ENCODE peak calls at places on chromosomes 1 and 21, in nine cellular contexts. One of them, this sample, is unnamed.

GRCh38 chr1:1616045-1616821 is 933 bp downstream of the MIB2 start:
- DNase-seq in non-pigmented ciliary epithelial cell: no peak
- DNase-seq in GM13976: peak; percentile 73
- DNase-seq in mesenteric fat pad: no peak
- DNase-seq in EH: peak; percentile 46
- DNase-seq in hypothalamus: no peak
- DNase-seq in left lung: no peak
- DNase-seq in stimulated activated CD4-positive, alpha-beta T cell treated with anti-CD3 and anti-CD28 coated beads, Interleukin-15, amount 100 ng/mL, for 1 hour: no peak
- DNase-seq in T-helper 9 cell: peak; percentile 44
- DNase-seq in this sample: peak; percentile 67

GRCh38 chr1:204314209-204314892 is 45.4 kb downstream of the PLEKHA6 start:
- DNase-seq in mesenteric fat pad: no peak
- DNase-seq in left lung: no peak
- DNase-seq in stimulated activated CD4-positive, alpha-beta T cell treated with anti-CD3 and anti-CD28 coated beads, Interleukin-15, amount 100 ng/mL, for 1 hour: no peak
- DNase-seq in hypothalamus: no peak
- DNase-seq in T-helper 9 cell: no peak
- DNase-seq in EH: no peak
- DNase-seq in non-pigmented ciliary epithelial cell: no peak
- DNase-seq in GM13976: no peak
- DNase-seq in this sample: no peak

GRCh38 chr21:42388740-42389448 is 7.0 kb downstream of the TMPRSS3 start:
- DNase-seq in GM13976: no peak
- DNase-seq in stimulated activated CD4-positive, alpha-beta T cell treated with anti-CD3 and anti-CD28 coated beads, Interleukin-15, amount 100 ng/mL, for 1 hour: no peak
- DNase-seq in hypothalamus: no peak
- DNase-seq in EH: no peak
- DNase-seq in non-pigmented ciliary epithelial cell: no peak
- DNase-seq in T-helper 9 cell: no peak
- DNase-seq in mesenteric fat pad: no peak
- DNase-seq in left lung: no peak
- DNase-seq in this sample: no peak

GRCh38 chr1:27658951-27659496 is 13.0 kb downstream of the IFI6 start:
- DNase-seq in GM13976: peak; percentile 49
- DNase-seq in T-helper 9 cell: no peak
- DNase-seq in stimulated activated CD4-positive, alpha-beta T cell treated with anti-CD3 and anti-CD28 coated beads, Interleukin-15, amount 100 ng/mL, for 1 hour: peak; percentile 22
- DNase-seq in EH: peak; percentile 94
- DNase-seq in mesenteric fat pad: no peak
- DNase-seq in non-pigmented ciliary epithelial cell: no peak
- DNase-seq in left lung: no peak
- DNase-seq in hypothalamus: no peak
- DNase-seq in this sample: peak; percentile 45

GRCh38 chr1:117959364-117959763 is 29.8 kb downstream of the WDR3 start:
- DNase-seq in GM13976: no peak
- DNase-seq in T-helper 9 cell: no peak
- DNase-seq in non-pigmented ciliary epithelial cell: peak; percentile 22
- DNase-seq in mesenteric fat pad: no peak
- DNase-seq in stimulated activated CD4-positive, alpha-beta T cell treated with anti-CD3 and anti-CD28 coated beads, Interleukin-15, amount 100 ng/mL, for 1 hour: no peak
- DNase-seq in EH: peak; percentile 76
- DNase-seq in hypothalamus: no peak
- DNase-seq in left lung: no peak
- DNase-seq in this sample: no peak

GRCh38 chr21:28742527-28742926 is 250.2 kb downstream of the LTN1 start:
- DNase-seq in stimulated activated CD4-positive, alpha-beta T cell treated with anti-CD3 and anti-CD28 coated beads, Interleukin-15, amount 100 ng/mL, for 1 hour: no peak
- DNase-seq in non-pigmented ciliary epithelial cell: no peak
- DNase-seq in GM13976: no peak
- DNase-seq in mesenteric fat pad: no peak
- DNase-seq in EH: peak; percentile 75
- DNase-seq in T-helper 9 cell: no peak
- DNase-seq in left lung: no peak
- DNase-seq in hypothalamus: no peak
- DNase-seq in this sample: no peak

GRCh38 chr1:152053375-152053774 is 16.6 kb upstream of the S100A11 start:
- DNase-seq in stimulated activated CD4-positive, alpha-beta T cell treated with anti-CD3 and anti-CD28 coated beads, Interleukin-15, amount 100 ng/mL, for 1 hour: no peak
- DNase-seq in T-helper 9 cell: no peak
- DNase-seq in GM13976: no peak
- DNase-seq in non-pigmented ciliary epithelial cell: no peak
- DNase-seq in EH: no peak
- DNase-seq in hypothalamus: no peak
- DNase-seq in left lung: no peak
- DNase-seq in mesenteric fat pad: no peak
- DNase-seq in this sample: no peak

GRCh38 chr1:51957618-51958017 is 32.9 kb downstream of the RAB3B start:
- DNase-seq in EH: no peak
- DNase-seq in GM13976: no peak
- DNase-seq in non-pigmented ciliary epithelial cell: no peak
- DNase-seq in T-helper 9 cell: no peak
- DNase-seq in mesenteric fat pad: no peak
- DNase-seq in hypothalamus: no peak
- DNase-seq in stimulated activated CD4-positive, alpha-beta T cell treated with anti-CD3 and anti-CD28 coated beads, Interleukin-15, amount 100 ng/mL, for 1 hour: no peak
- DNase-seq in left lung: no peak
- DNase-seq in this sample: no peak

GRCh38 chr1:65896721-65897120 is 104.0 kb downstream of the PDE4B start:
- DNase-seq in non-pigmented ciliary epithelial cell: no peak
- DNase-seq in left lung: no peak
- DNase-seq in T-helper 9 cell: no peak
- DNase-seq in hypothalamus: no peak
- DNase-seq in GM13976: no peak
- DNase-seq in EH: peak; percentile 40
- DNase-seq in mesenteric fat pad: no peak
- DNase-seq in stimulated activated CD4-positive, alpha-beta T cell treated with anti-CD3 and anti-CD28 coated beads, Interleukin-15, amount 100 ng/mL, for 1 hour: no peak
- DNase-seq in this sample: no peak

GRCh38 chr1:172266528-172267174 is 153.8 kb upstream of the C1orf105 start:
- DNase-seq in mesenteric fat pad: no peak
- DNase-seq in non-pigmented ciliary epithelial cell: no peak
- DNase-seq in T-helper 9 cell: no peak
- DNase-seq in GM13976: no peak
- DNase-seq in EH: no peak
- DNase-seq in left lung: no peak
- DNase-seq in stimulated activated CD4-positive, alpha-beta T cell treated with anti-CD3 and anti-CD28 coated beads, Interleukin-15, amount 100 ng/mL, for 1 hour: no peak
- DNase-seq in hypothalamus: no peak
- DNase-seq in this sample: no peak

GRCh38 chr1:204046346-204046745 is 26.6 kb upstream of the SOX13 start:
- DNase-seq in T-helper 9 cell: no peak
- DNase-seq in stimulated activated CD4-positive, alpha-beta T cell treated with anti-CD3 and anti-CD28 coated beads, Interleukin-15, amount 100 ng/mL, for 1 hour: no peak
- DNase-seq in hypothalamus: no peak
- DNase-seq in left lung: no peak
- DNase-seq in non-pigmented ciliary epithelial cell: no peak
- DNase-seq in mesenteric fat pad: peak; percentile 81
- DNase-seq in EH: no peak
- DNase-seq in GM13976: no peak
- DNase-seq in this sample: no peak

GRCh38 chr1:209667103-209667502 is 8.1 kb upstream of the G0S2 start:
- DNase-seq in left lung: no peak
- DNase-seq in EH: no peak
- DNase-seq in GM13976: no peak
- DNase-seq in T-helper 9 cell: no peak
- DNase-seq in mesenteric fat pad: no peak
- DNase-seq in stimulated activated CD4-positive, alpha-beta T cell treated with anti-CD3 and anti-CD28 coated beads, Interleukin-15, amount 100 ng/mL, for 1 hour: no peak
- DNase-seq in hypothalamus: no peak
- DNase-seq in non-pigmented ciliary epithelial cell: no peak
- DNase-seq in this sample: no peak

GRCh38 chr1:67807282-67807681 is 26.0 kb downstream of the GNG12 start:
- DNase-seq in mesenteric fat pad: no peak
- DNase-seq in EH: no peak
- DNase-seq in stimulated activated CD4-positive, alpha-beta T cell treated with anti-CD3 and anti-CD28 coated beads, Interleukin-15, amount 100 ng/mL, for 1 hour: no peak
- DNase-seq in GM13976: no peak
- DNase-seq in non-pigmented ciliary epithelial cell: no peak
- DNase-seq in T-helper 9 cell: no peak
- DNase-seq in left lung: no peak
- DNase-seq in hypothalamus: no peak
- DNase-seq in this sample: no peak

GRCh38 chr1:39692152-39693064 is 1.2 kb upstream of the HPCAL4 start:
- DNase-seq in T-helper 9 cell: peak; percentile 17
- DNase-seq in left lung: peak; percentile 60
- DNase-seq in stimulated activated CD4-positive, alpha-beta T cell treated with anti-CD3 and anti-CD28 coated beads, Interleukin-15, amount 100 ng/mL, for 1 hour: no peak
- DNase-seq in hypothalamus: no peak
- DNase-seq in non-pigmented ciliary epithelial cell: no peak
- DNase-seq in mesenteric fat pad: peak; percentile 86
- DNase-seq in GM13976: no peak
- DNase-seq in EH: no peak
- DNase-seq in this sample: no peak

GRCh38 chr1:5939268-5940060 is 52.8 kb downstream of the NPHP4 start:
- DNase-seq in stimulated activated CD4-positive, alpha-beta T cell treated with anti-CD3 and anti-CD28 coated beads, Interleukin-15, amount 100 ng/mL, for 1 hour: no peak
- DNase-seq in non-pigmented ciliary epithelial cell: no peak
- DNase-seq in EH: no peak
- DNase-seq in left lung: no peak
- DNase-seq in T-helper 9 cell: no peak
- DNase-seq in hypothalamus: no peak
- DNase-seq in GM13976: no peak
- DNase-seq in mesenteric fat pad: no peak
- DNase-seq in this sample: peak; percentile 8

GRCh38 chr1:24901791-24902470 is 28.1 kb downstream of the RUNX3 start:
- DNase-seq in T-helper 9 cell: no peak
- DNase-seq in hypothalamus: no peak
- DNase-seq in mesenteric fat pad: peak; percentile 85
- DNase-seq in GM13976: peak; percentile 43
- DNase-seq in non-pigmented ciliary epithelial cell: no peak
- DNase-seq in stimulated activated CD4-positive, alpha-beta T cell treated with anti-CD3 and anti-CD28 coated beads, Interleukin-15, amount 100 ng/mL, for 1 hour: no peak
- DNase-seq in EH: no peak
- DNase-seq in left lung: peak; percentile 26
- DNase-seq in this sample: peak; percentile 17

GRCh38 chr1:23837905-23838304 is 12.7 kb upstream of the HMGCL start:
- DNase-seq in GM13976: no peak
- DNase-seq in stimulated activated CD4-positive, alpha-beta T cell treated with anti-CD3 and anti-CD28 coated beads, Interleukin-15, amount 100 ng/mL, for 1 hour: no peak
- DNase-seq in left lung: no peak
- DNase-seq in non-pigmented ciliary epithelial cell: no peak
- DNase-seq in T-helper 9 cell: no peak
- DNase-seq in mesenteric fat pad: no peak
- DNase-seq in hypothalamus: no peak
- DNase-seq in EH: peak; percentile 2
- DNase-seq in this sample: no peak

GRCh38 chr1:29397256-29397590 is 160.9 kb downstream of the PTPRU start:
- DNase-seq in non-pigmented ciliary epithelial cell: no peak
- DNase-seq in mesenteric fat pad: peak; percentile 67
- DNase-seq in left lung: no peak
- DNase-seq in EH: no peak
- DNase-seq in hypothalamus: no peak
- DNase-seq in GM13976: no peak
- DNase-seq in stimulated activated CD4-positive, alpha-beta T cell treated with anti-CD3 and anti-CD28 coated beads, Interleukin-15, amount 100 ng/mL, for 1 hour: no peak
- DNase-seq in T-helper 9 cell: no peak
- DNase-seq in this sample: no peak

GRCh38 chr1:23548704-23549143 is 10.6 kb downstream of the ID3 start:
- DNase-seq in mesenteric fat pad: no peak
- DNase-seq in left lung: no peak
- DNase-seq in non-pigmented ciliary epithelial cell: no peak
- DNase-seq in stimulated activated CD4-positive, alpha-beta T cell treated with anti-CD3 and anti-CD28 coated beads, Interleukin-15, amount 100 ng/mL, for 1 hour: no peak
- DNase-seq in T-helper 9 cell: no peak
- DNase-seq in GM13976: no peak
- DNase-seq in hypothalamus: no peak
- DNase-seq in EH: peak; percentile 54
- DNase-seq in this sample: no peak

GRCh38 chr1:185375583-185375982 is 58.5 kb upstream of the IVNS1ABP start:
- DNase-seq in stimulated activated CD4-positive, alpha-beta T cell treated with anti-CD3 and anti-CD28 coated beads, Interleukin-15, amount 100 ng/mL, for 1 hour: no peak
- DNase-seq in GM13976: no peak
- DNase-seq in hypothalamus: no peak
- DNase-seq in EH: peak; percentile 64
- DNase-seq in non-pigmented ciliary epithelial cell: no peak
- DNase-seq in mesenteric fat pad: no peak
- DNase-seq in left lung: peak; percentile 61
- DNase-seq in T-helper 9 cell: no peak
- DNase-seq in this sample: no peak

GRCh38 chr21:13827201-13827600 is 217.6 kb downstream of the POTED start:
- DNase-seq in T-helper 9 cell: no peak
- DNase-seq in GM13976: no peak
- DNase-seq in non-pigmented ciliary epithelial cell: no peak
- DNase-seq in EH: no peak
- DNase-seq in left lung: no peak
- DNase-seq in hypothalamus: no peak
- DNase-seq in mesenteric fat pad: no peak
- DNase-seq in stimulated activated CD4-positive, alpha-beta T cell treated with anti-CD3 and anti-CD28 coated beads, Interleukin-15, amount 100 ng/mL, for 1 hour: no peak
- DNase-seq in this sample: no peak

GRCh38 chr1:53732912-53733317 is 6.0 kb downstream of the GLIS1 start:
- DNase-seq in T-helper 9 cell: no peak
- DNase-seq in left lung: no peak
- DNase-seq in hypothalamus: no peak
- DNase-seq in stimulated activated CD4-positive, alpha-beta T cell treated with anti-CD3 and anti-CD28 coated beads, Interleukin-15, amount 100 ng/mL, for 1 hour: no peak
- DNase-seq in mesenteric fat pad: no peak
- DNase-seq in non-pigmented ciliary epithelial cell: peak; percentile 83
- DNase-seq in GM13976: no peak
- DNase-seq in EH: peak; percentile 96
- DNase-seq in this sample: no peak

GRCh38 chr1:116168277-116169032 is 57.3 kb downstream of the MAB21L3 start:
- DNase-seq in stimulated activated CD4-positive, alpha-beta T cell treated with anti-CD3 and anti-CD28 coated beads, Interleukin-15, amount 100 ng/mL, for 1 hour: peak; percentile 81
- DNase-seq in T-helper 9 cell: peak; percentile 82
- DNase-seq in non-pigmented ciliary epithelial cell: peak; percentile 13
- DNase-seq in EH: peak; percentile 56
- DNase-seq in hypothalamus: peak; percentile 69
- DNase-seq in mesenteric fat pad: peak; percentile 95
- DNase-seq in GM13976: peak; percentile 89
- DNase-seq in left lung: peak; percentile 84
- DNase-seq in this sample: peak; percentile 89

GRCh38 chr1:76154213-76154956 is 79.8 kb downstream of the ST6GALNAC3 start:
- DNase-seq in stimulated activated CD4-positive, alpha-beta T cell treated with anti-CD3 and anti-CD28 coated beads, Interleukin-15, amount 100 ng/mL, for 1 hour: peak; percentile 64
- DNase-seq in hypothalamus: peak; percentile 79
- DNase-seq in mesenteric fat pad: no peak
- DNase-seq in EH: peak; percentile 70
- DNase-seq in GM13976: peak; percentile 77
- DNase-seq in T-helper 9 cell: peak; percentile 71
- DNase-seq in left lung: peak; percentile 77
- DNase-seq in non-pigmented ciliary epithelial cell: peak; percentile 43
- DNase-seq in this sample: peak; percentile 75

GRCh38 chr21:46069719-46070279 is 28.1 kb upstream of the COL6A2 start:
- DNase-seq in T-helper 9 cell: no peak
- DNase-seq in non-pigmented ciliary epithelial cell: no peak
- DNase-seq in EH: no peak
- DNase-seq in hypothalamus: no peak
- DNase-seq in GM13976: no peak
- DNase-seq in mesenteric fat pad: peak; percentile 74
- DNase-seq in left lung: peak; percentile 19
- DNase-seq in stimulated activated CD4-positive, alpha-beta T cell treated with anti-CD3 and anti-CD28 coated beads, Interleukin-15, amount 100 ng/mL, for 1 hour: no peak
- DNase-seq in this sample: no peak

GRCh38 chr1:85464497-85465098 is 361 bp downstream of the DDAH1 start:
- DNase-seq in left lung: peak; percentile 70
- DNase-seq in stimulated activated CD4-positive, alpha-beta T cell treated with anti-CD3 and anti-CD28 coated beads, Interleukin-15, amount 100 ng/mL, for 1 hour: peak; percentile 1
- DNase-seq in non-pigmented ciliary epithelial cell: no peak
- DNase-seq in GM13976: peak; percentile 71
- DNase-seq in EH: peak; percentile 79
- DNase-seq in hypothalamus: peak; percentile 18
- DNase-seq in T-helper 9 cell: no peak
- DNase-seq in mesenteric fat pad: peak; percentile 91
- DNase-seq in this sample: peak; percentile 52

GRCh38 chr1:109167114-109167513 is 46.6 kb upstream of the SARS1 start:
- DNase-seq in hypothalamus: no peak
- DNase-seq in T-helper 9 cell: no peak
- DNase-seq in EH: no peak
- DNase-seq in GM13976: peak; percentile 48
- DNase-seq in left lung: no peak
- DNase-seq in non-pigmented ciliary epithelial cell: no peak
- DNase-seq in stimulated activated CD4-positive, alpha-beta T cell treated with anti-CD3 and anti-CD28 coated beads, Interleukin-15, amount 100 ng/mL, for 1 hour: no peak
- DNase-seq in mesenteric fat pad: no peak
- DNase-seq in this sample: peak; percentile 43

GRCh38 chr1:5798904-5799303 is 193.3 kb downstream of the NPHP4 start:
- DNase-seq in non-pigmented ciliary epithelial cell: no peak
- DNase-seq in hypothalamus: no peak
- DNase-seq in GM13976: no peak
- DNase-seq in EH: no peak
- DNase-seq in T-helper 9 cell: no peak
- DNase-seq in stimulated activated CD4-positive, alpha-beta T cell treated with anti-CD3 and anti-CD28 coated beads, Interleukin-15, amount 100 ng/mL, for 1 hour: no peak
- DNase-seq in left lung: no peak
- DNase-seq in mesenteric fat pad: no peak
- DNase-seq in this sample: no peak

GRCh38 chr1:33255347-33256311 is 663 bp upstream of the ZNF362 start:
- DNase-seq in EH: peak; percentile 73
- DNase-seq in stimulated activated CD4-positive, alpha-beta T cell treated with anti-CD3 and anti-CD28 coated beads, Interleukin-15, amount 100 ng/mL, for 1 hour: peak; percentile 21
- DNase-seq in left lung: peak; percentile 85
- DNase-seq in GM13976: peak; percentile 72
- DNase-seq in non-pigmented ciliary epithelial cell: peak; percentile 19
- DNase-seq in mesenteric fat pad: no peak
- DNase-seq in hypothalamus: peak; percentile 23
- DNase-seq in T-helper 9 cell: peak; percentile 22
- DNase-seq in this sample: peak; percentile 60

GRCh38 chr1:4379451-4380175 is 274.8 kb upstream of the AJAP1 start:
- DNase-seq in mesenteric fat pad: no peak
- DNase-seq in hypothalamus: no peak
- DNase-seq in T-helper 9 cell: no peak
- DNase-seq in non-pigmented ciliary epithelial cell: no peak
- DNase-seq in EH: no peak
- DNase-seq in stimulated activated CD4-positive, alpha-beta T cell treated with anti-CD3 and anti-CD28 coated beads, Interleukin-15, amount 100 ng/mL, for 1 hour: no peak
- DNase-seq in GM13976: no peak
- DNase-seq in left lung: no peak
- DNase-seq in this sample: no peak

GRCh38 chr1:53835491-53835890 is 2.6 kb downstream of the NDC1 start:
- DNase-seq in hypothalamus: no peak
- DNase-seq in T-helper 9 cell: no peak
- DNase-seq in mesenteric fat pad: no peak
- DNase-seq in left lung: no peak
- DNase-seq in non-pigmented ciliary epithelial cell: peak; percentile 34
- DNase-seq in stimulated activated CD4-positive, alpha-beta T cell treated with anti-CD3 and anti-CD28 coated beads, Interleukin-15, amount 100 ng/mL, for 1 hour: no peak
- DNase-seq in EH: peak; percentile 77
- DNase-seq in GM13976: peak; percentile 35
- DNase-seq in this sample: peak; percentile 23

This sample was measured in GM10248.